ENCODE peak calls at places on chromosome 22, in seven cellular contexts. Z is upper lobe of left lung, H is neural progenitor cell, R is stomach, G is tibial nerve, Y is tibial artery, S is K562. D is an unnamed sample. For H3K4me1 and H3K27me3, the result is how much of the 10 kb centered on the place peaks cover.

GRCh38 chr22:45777852-45778172 is 106.2 kb downstream of the ATXN10 start:
- DNase-seq in Z (no peak), H (no peak), R (no peak), G (no peak), Y (no peak), S (no peak), D (no peak)

GRCh38 chr22:30813936-30814335 is 119.3 kb downstream of the OSBP2 start:
- DNase-seq in Z (no peak), H (no peak), R (no peak), G (no peak), Y (no peak), S (no peak), D (no peak)

GRCh38 chr22:27804683-27805297 is 3.2 kb upstream of the MN1 start:
- DNase-seq in Z (peak), H (peak), R (peak), G (peak), Y (peak), S (peak), D (no peak)

GRCh38 chr22:24555160-24555495 is 190 bp upstream of the GUCD1 start:
- DNase-seq in Z (peak), H (peak), R (peak), G (peak), Y (peak), S (peak), D (peak)

GRCh38 chr22:35625763-35626162 is 8.6 kb upstream of the MB start:
- DNase-seq in Z (no peak), H (no peak), R (no peak), G (no peak), Y (no peak), S (no peak), D (no peak)

GRCh38 chr22:41620646-41621098 is at the start of gene DESI1:
- DNase-seq in Z (no peak), H (no peak), R (no peak), G (peak), Y (peak), S (no peak), D (no peak)

GRCh38 chr22:42743501-42743991 is 22.9 kb upstream of the A4GALT start:
- DNase-seq in Z (peak), H (peak), R (no peak), G (peak), Y (peak), S (no peak), D (no peak)

GRCh38 chr22:46914916-46915894 is 152.8 kb downstream of the TBC1D22A start:
- DNase-seq in Z (no peak), H (no peak), R (no peak), G (no peak), Y (no peak), S (no peak), D (no peak)

GRCh38 chr22:48782326-48782725 is 1045.3 kb downstream of the BRD1 start:
- DNase-seq in Z (no peak), H (no peak), R (no peak), G (peak), Y (no peak), S (no peak), D (no peak)

GRCh38 chr22:47923011-47923427 is 1160.6 kb downstream of the TBC1D22A start:
- DNase-seq in Z (no peak), H (no peak), R (no peak), G (no peak), Y (no peak), S (no peak), D (no peak)

GRCh38 chr22:46761539-46762237 is 762 bp upstream of the TBC1D22A start:
- DNase-seq in Z (no peak), H (peak), R (no peak), G (no peak), Y (no peak), S (no peak), D (no peak)

GRCh38 chr22:45172872-45173585 is 9.3 kb downstream of the NUP50 start:
- DNase-seq in Z (no peak), H (no peak), R (no peak), G (no peak), Y (no peak), S (no peak), D (no peak)

GRCh38 chr22:32030508-32031247 is 12.4 kb upstream of the SLC5A1 start:
- DNase-seq in Z (no peak), H (no peak), R (no peak), G (no peak), Y (no peak), S (no peak), D (no peak)
- H3K4me1 ChIP-seq in Z (under half), H (under half), R (under half), G (under half), Y (under half), S (under half), D (under half)

GRCh38 chr22:37242395-37242918 is 1.6 kb downstream of the RAC2 start:
- DNase-seq in Z (no peak), H (no peak), R (peak), G (no peak), Y (peak), S (peak), D (no peak)
- H3K4me3 ChIP-seq in Z (peak), H (no peak), R (peak), G (no peak), Y (no peak), S (peak), D (no peak)

GRCh38 chr22:16988257-16988656 is 19.8 kb downstream of the GAB4 start:
- DNase-seq in Z (no peak), H (no peak), R (no peak), G (no peak), Y (no peak), S (no peak), D (no peak)

GRCh38 chr22:16989915-16990314 is 18.1 kb downstream of the GAB4 start:
- DNase-seq in Z (no peak), H (no peak), R (no peak), G (no peak), Y (no peak), S (no peak), D (no peak)

GRCh38 chr22:16987822-16988221 is 20.2 kb downstream of the GAB4 start:
- DNase-seq in Z (no peak), H (no peak), R (no peak), G (no peak), Y (no peak), S (no peak), D (no peak)
- H3K27me3 ChIP-seq in Z (under half), H (under half), R (under half), G (under half), Y (under half), S (under half), D (under half)

GRCh38 chr22:37483594-37484114 is 2.5 kb downstream of the MFNG start:
- DNase-seq in Z (no peak), H (no peak), R (no peak), G (no peak), Y (no peak), S (no peak), D (no peak)

GRCh38 chr22:37486224-37486845 is at the start of gene MFNG:
- DNase-seq in Z (peak), H (peak), R (peak), G (peak), Y (peak), S (peak), D (no peak)

GRCh38 chr22:37484115-37485005 is 1.8 kb downstream of the MFNG start:
- DNase-seq in Z (peak), H (peak), R (peak), G (peak), Y (peak), S (no peak), D (no peak)

GRCh38 chr22:37485714-37486223 is 415 bp downstream of the MFNG start:
- DNase-seq in Z (no peak), H (no peak), R (no peak), G (no peak), Y (no peak), S (no peak), D (no peak)

GRCh38 chr22:37485006-37485713 is 1.0 kb downstream of the MFNG start:
- DNase-seq in Z (peak), H (no peak), R (no peak), G (no peak), Y (peak), S (no peak), D (no peak)
- H3K4me1 ChIP-seq in Z (under half), H (under half), R (under half), G (under half), Y (under half), S (under half), D (under half)

GRCh38 chr22:39469326-39469680 is 12.5 kb downstream of the MGAT3 start:
- DNase-seq in Z (no peak), H (no peak), R (no peak), G (no peak), Y (no peak), S (no peak), D (no peak)

GRCh38 chr22:39467390-39467901 is 10.6 kb downstream of the MGAT3 start:
- DNase-seq in Z (no peak), H (no peak), R (no peak), G (no peak), Y (no peak), S (no peak), D (no peak)

GRCh38 chr22:39468487-39469325 is 11.9 kb downstream of the MGAT3 start:
- DNase-seq in Z (no peak), H (no peak), R (no peak), G (no peak), Y (no peak), S (no peak), D (no peak)

GRCh38 chr22:39463931-39464390 is 7.1 kb downstream of the MGAT3 start:
- DNase-seq in Z (peak), H (no peak), R (no peak), G (no peak), Y (no peak), S (no peak), D (no peak)

GRCh38 chr22:39466228-39467006 is 9.6 kb downstream of the MGAT3 start:
- DNase-seq in Z (no peak), H (no peak), R (no peak), G (no peak), Y (no peak), S (no peak), D (no peak)
- H3K4me3 ChIP-seq in Z (no peak), H (no peak), R (no peak), G (no peak), Y (no peak), S (no peak), D (no peak)

GRCh38 chr22:20017622-20017958 is 967 bp upstream of the ARVCF start:
- DNase-seq in Z (no peak), H (no peak), R (no peak), G (no peak), Y (no peak), S (no peak), D (no peak)

GRCh38 chr22:20020533-20021195 is at the start of gene TANGO2:
- DNase-seq in Z (peak), H (peak), R (peak), G (peak), Y (peak), S (peak), D (no peak)

GRCh38 chr22:20021196-20022181 is 579 bp downstream of the TANGO2 start:
- DNase-seq in Z (no peak), H (peak), R (peak), G (no peak), Y (peak), S (peak), D (no peak)

GRCh38 chr22:20018001-20018400 is 1.4 kb upstream of the ARVCF start:
- DNase-seq in Z (no peak), H (no peak), R (no peak), G (no peak), Y (no peak), S (no peak), D (no peak)

GRCh38 chr22:20019661-20020532 is 1.0 kb upstream of the TANGO2 start:
- DNase-seq in Z (no peak), H (no peak), R (no peak), G (no peak), Y (no peak), S (no peak), D (no peak)
- H3K27me3 ChIP-seq in Z (under half), H (half or more), R (under half), G (under half), Y (under half), S (under half), D (under half)

DNA sequence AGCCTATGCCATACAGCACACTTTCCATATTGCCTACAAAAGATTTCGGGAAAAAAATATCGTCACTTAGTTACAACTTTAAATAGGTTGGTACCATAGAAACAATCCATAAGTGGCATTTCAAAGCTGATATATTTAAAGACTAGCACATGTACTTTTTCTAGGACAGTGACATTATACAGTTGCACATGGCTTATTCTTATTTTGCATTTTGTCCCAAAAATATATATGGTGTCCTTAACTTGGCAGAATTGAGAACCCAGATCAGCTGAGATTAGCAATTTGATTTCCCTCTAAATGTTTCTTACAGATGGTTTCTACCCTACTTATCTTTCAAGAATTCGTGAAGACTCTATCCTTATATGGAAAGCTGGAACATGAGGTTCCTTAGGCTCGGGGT is 3.7 kb upstream of the TFIP11 start:
- DNase-seq in Z (no peak), H (no peak), R (no peak), G (no peak), Y (no peak), S (no peak), D (no peak)
- H3K4me1 ChIP-seq in Z (under half), H (under half), R (under half), G (under half), Y (under half), S (under half), D (under half)

DNA sequence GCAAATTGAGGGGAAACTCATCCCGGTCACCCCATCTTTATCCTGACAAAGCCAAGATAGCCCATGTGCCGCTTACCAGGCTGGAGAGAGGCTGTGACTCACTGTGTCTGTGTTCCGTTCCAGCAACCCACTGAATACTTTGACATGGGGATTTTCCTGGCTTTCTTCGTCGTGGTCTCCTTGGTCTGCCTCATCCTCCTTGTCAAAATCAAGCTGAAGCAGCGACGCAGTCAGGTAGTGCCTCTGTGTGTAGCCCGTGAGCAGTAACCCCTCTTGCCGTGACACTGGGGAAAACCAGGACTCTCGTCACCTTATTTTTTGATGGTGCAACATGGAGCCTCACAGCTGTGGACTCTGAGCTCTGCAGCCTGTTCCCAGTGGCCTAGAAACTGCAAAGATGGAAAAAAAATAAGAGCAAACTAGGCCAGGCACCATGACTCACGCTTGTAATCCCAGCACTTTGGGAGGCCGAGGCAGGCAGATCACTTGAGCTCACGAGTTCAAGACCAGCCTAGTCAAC is 16.9 kb downstream of the C22orf31 start:
- DNase-seq in Z (no peak), H (no peak), R (no peak), G (no peak), Y (peak), S (no peak), D (no peak)
- H3K4me3 ChIP-seq in Z (no peak), H (no peak), R (no peak), G (no peak), Y (no peak), S (no peak), D (no peak)

GRCh38 chr22:22424956-22425355 is 83.6 kb downstream of the ZNF280B start:
- DNase-seq in Z (no peak), H (no peak), R (no peak), G (no peak), Y (no peak), S (no peak), D (no peak)
- H3K27me3 ChIP-seq in Z (under half), H (half or more), R (under half), G (under half), Y (under half), S (under half), D (half or more)

D was measured in iPS DF 6.9.